ENCODE peak calls at places on chromosome 10, in six cellular contexts. One of them, this sample, is unnamed.

GRCh38 chr10:122307669-122308486 is 36.8 kb downstream of the BTBD16 start:
- DNase-seq in psoas muscle: peak
- DNase-seq in hypothalamus: peak
- DNase-seq in stimulated activated CD4-positive, alpha-beta T cell treated with anti-CD3 and anti-CD28 coated beads, Interleukin-12 subunit alpha, Interleukin-12 subunit beta, amount 100 ng/mL, for 24 hours: no peak
- DNase-seq in GM19239: no peak
- DNase-seq in LoVo: peak
- DNase-seq in this sample: peak

GRCh38 chr10:124353896-124354295 is 64.8 kb downstream of the OAT start:
- DNase-seq in stimulated activated CD4-positive, alpha-beta T cell treated with anti-CD3 and anti-CD28 coated beads, Interleukin-12 subunit alpha, Interleukin-12 subunit beta, amount 100 ng/mL, for 24 hours: no peak
- DNase-seq in LoVo: no peak
- DNase-seq in psoas muscle: no peak
- DNase-seq in hypothalamus: no peak
- DNase-seq in GM19239: no peak
- DNase-seq in this sample: no peak

GRCh38 chr10:103350522-103351260 is at the start of gene PCGF6:
- DNase-seq in LoVo: peak
- DNase-seq in hypothalamus: peak
- DNase-seq in stimulated activated CD4-positive, alpha-beta T cell treated with anti-CD3 and anti-CD28 coated beads, Interleukin-12 subunit alpha, Interleukin-12 subunit beta, amount 100 ng/mL, for 24 hours: peak
- DNase-seq in GM19239: peak
- DNase-seq in psoas muscle: peak
- DNase-seq in this sample: peak

GRCh38 chr10:14654821-14655382 is 119.8 kb downstream of the FAM107B start:
- DNase-seq in LoVo: no peak
- DNase-seq in stimulated activated CD4-positive, alpha-beta T cell treated with anti-CD3 and anti-CD28 coated beads, Interleukin-12 subunit alpha, Interleukin-12 subunit beta, amount 100 ng/mL, for 24 hours: no peak
- DNase-seq in hypothalamus: no peak
- DNase-seq in GM19239: no peak
- DNase-seq in psoas muscle: no peak
- DNase-seq in this sample: no peak

GRCh38 chr10:129849452-129849750 is 114.7 kb downstream of the EBF3 start:
- DNase-seq in LoVo: no peak
- DNase-seq in hypothalamus: no peak
- DNase-seq in stimulated activated CD4-positive, alpha-beta T cell treated with anti-CD3 and anti-CD28 coated beads, Interleukin-12 subunit alpha, Interleukin-12 subunit beta, amount 100 ng/mL, for 24 hours: no peak
- DNase-seq in GM19239: no peak
- DNase-seq in psoas muscle: no peak
- DNase-seq in this sample: peak

GRCh38 chr10:24857001-24857695 is 95.3 kb downstream of the PRTFDC1 start:
- DNase-seq in stimulated activated CD4-positive, alpha-beta T cell treated with anti-CD3 and anti-CD28 coated beads, Interleukin-12 subunit alpha, Interleukin-12 subunit beta, amount 100 ng/mL, for 24 hours: no peak
- DNase-seq in GM19239: no peak
- DNase-seq in LoVo: no peak
- DNase-seq in psoas muscle: no peak
- DNase-seq in hypothalamus: no peak
- DNase-seq in this sample: no peak

GRCh38 chr10:125035136-125035535 is 93.2 kb downstream of the ZRANB1 start:
- DNase-seq in psoas muscle: no peak
- DNase-seq in LoVo: peak
- DNase-seq in GM19239: no peak
- DNase-seq in stimulated activated CD4-positive, alpha-beta T cell treated with anti-CD3 and anti-CD28 coated beads, Interleukin-12 subunit alpha, Interleukin-12 subunit beta, amount 100 ng/mL, for 24 hours: no peak
- DNase-seq in hypothalamus: no peak
- DNase-seq in this sample: no peak

GRCh38 chr10:15877836-15878576 is 17.7 kb upstream of the MINDY3 start:
- DNase-seq in hypothalamus: no peak
- DNase-seq in GM19239: no peak
- DNase-seq in psoas muscle: no peak
- DNase-seq in stimulated activated CD4-positive, alpha-beta T cell treated with anti-CD3 and anti-CD28 coated beads, Interleukin-12 subunit alpha, Interleukin-12 subunit beta, amount 100 ng/mL, for 24 hours: no peak
- DNase-seq in LoVo: no peak
- DNase-seq in this sample: no peak

GRCh38 chr10:103859161-103860141 is 4.1 kb upstream of the SH3PXD2A start:
- DNase-seq in psoas muscle: no peak
- DNase-seq in LoVo: peak
- DNase-seq in GM19239: peak
- DNase-seq in stimulated activated CD4-positive, alpha-beta T cell treated with anti-CD3 and anti-CD28 coated beads, Interleukin-12 subunit alpha, Interleukin-12 subunit beta, amount 100 ng/mL, for 24 hours: no peak
- DNase-seq in hypothalamus: no peak
- DNase-seq in this sample: peak

GRCh38 chr10:75137533-75138438 is 26.3 kb downstream of the SAMD8 start:
- DNase-seq in stimulated activated CD4-positive, alpha-beta T cell treated with anti-CD3 and anti-CD28 coated beads, Interleukin-12 subunit alpha, Interleukin-12 subunit beta, amount 100 ng/mL, for 24 hours: no peak
- DNase-seq in psoas muscle: no peak
- DNase-seq in LoVo: peak
- DNase-seq in hypothalamus: no peak
- DNase-seq in GM19239: no peak
- DNase-seq in this sample: no peak

This sample was measured in pancreas.